ENCODE peak calls at places on chromosomes 4 and X, in ten cellular contexts. B, Q, Y, E, W, V, T, X, Z and L are unnamed samples. For H3K36me3, the result is how much of the 10 kb centered on the place peaks cover.

GRCh38 chrX:100980608-100981497 is 11.3 kb downstream of the ARL13A start:
- DNase-seq in B (peak), Q (no peak), Y (no peak), E (no peak), W (no peak), V (peak), T (no peak), X (no peak), Z (no peak), L (no peak)

GRCh38 chrX:49840679-49841078 is 11.6 kb downstream of the PAGE4 start:
- DNase-seq in B (no peak), Q (no peak), Y (peak), E (no peak), W (peak), V (peak), T (peak), X (peak), Z (peak), L (peak)

GRCh38 chrX:19535481-19535880 is 20.2 kb upstream of the MAP3K15 start:
- DNase-seq in B (no peak), Q (no peak), Y (no peak), E (no peak), W (no peak), V (no peak), T (no peak), X (no peak), Z (no peak), L (no peak)

GRCh38 chrX:118459494-118459893 is 36.1 kb upstream of the DOCK11 start:
- DNase-seq in B (no peak), Q (no peak), Y (peak), E (no peak), W (no peak), V (peak), T (peak), X (no peak), Z (no peak), L (no peak)

GRCh38 chr4:31045724-31046318 is 325.7 kb downstream of the PCDH7 start:
- DNase-seq in B (no peak), Q (no peak), Y (no peak), E (no peak), W (no peak), V (peak), T (no peak), X (no peak), Z (no peak), L (no peak)

GRCh38 chr4:32133141-32133540 is 1413.0 kb downstream of the PCDH7 start:
- DNase-seq in B (no peak), Q (no peak), Y (no peak), E (no peak), W (no peak), V (no peak), T (no peak), X (no peak), Z (no peak), L (no peak)

GRCh38 chrX:153968754-153969124 is 2.9 kb downstream of the HCFC1 start:
- DNase-seq in B (no peak), Q (no peak), Y (no peak), E (no peak), W (no peak), V (peak), T (no peak), X (no peak), Z (no peak), L (peak)

GRCh38 chrX:17788439-17788838 is 51.1 kb downstream of the SCML1 start:
- DNase-seq in B (no peak), Q (no peak), Y (no peak), E (peak), W (peak), V (peak), T (no peak), X (peak), Z (peak), L (no peak)

GRCh38 chrX:131792356-131792749 is 230.7 kb upstream of the STK26 start:
- DNase-seq in B (no peak), Q (no peak), Y (peak), E (no peak), W (peak), V (peak), T (peak), X (no peak), Z (peak), L (peak)

GRCh38 chr4:84803121-84803520 is 163.4 kb downstream of the WDFY3 start:
- DNase-seq in B (no peak), Q (no peak), Y (no peak), E (no peak), W (no peak), V (no peak), T (no peak), X (no peak), Z (no peak), L (no peak)

GRCh38 chrX:125895518-125895917 is 270.6 kb downstream of the DCAF12L2 start:
- DNase-seq in B (no peak), Q (no peak), Y (no peak), E (no peak), W (no peak), V (no peak), T (no peak), X (no peak), Z (no peak), L (no peak)

GRCh38 chr4:128068927-128069326 is 7.8 kb downstream of the LARP1B start:
- DNase-seq in B (no peak), Q (no peak), Y (no peak), E (no peak), W (no peak), V (peak), T (no peak), X (no peak), Z (no peak), L (no peak)

GRCh38 chr4:82561745-82562552 is at the start of gene TMEM150C:
- DNase-seq in B (no peak), Q (peak), Y (no peak), E (no peak), W (peak), V (peak), T (no peak), X (no peak), Z (no peak), L (no peak)

GRCh38 chrX:72026341-72027023 is 105.2 kb downstream of the RTL5 start:
- DNase-seq in B (no peak), Q (no peak), Y (no peak), E (no peak), W (peak), V (peak), T (no peak), X (no peak), Z (no peak), L (no peak)

GRCh38 chrX:13223868-13224555 is 95.8 kb downstream of the ATXN3L start:
- DNase-seq in B (no peak), Q (no peak), Y (no peak), E (no peak), W (peak), V (peak), T (peak), X (no peak), Z (no peak), L (no peak)

GRCh38 chrX:67614414-67614813 is 70.6 kb downstream of the AR start:
- DNase-seq in B (no peak), Q (no peak), Y (no peak), E (no peak), W (no peak), V (peak), T (no peak), X (no peak), Z (no peak), L (no peak)

GRCh38 chr4:114494257-114494803 is 104.3 kb upstream of the UGT8 start:
- DNase-seq in B (no peak), Q (no peak), Y (no peak), E (no peak), W (no peak), V (no peak), T (no peak), X (no peak), Z (no peak), L (no peak)

GRCh38 chrX:78330068-78330467 is 2.7 kb upstream of the CYSLTR1 start:
- DNase-seq in B (no peak), Q (no peak), Y (no peak), E (no peak), W (no peak), V (no peak), T (no peak), X (no peak), Z (no peak), L (no peak)

GRCh38 chrX:17046478-17047097 is 100.1 kb downstream of the REPS2 start:
- DNase-seq in B (peak), Q (no peak), Y (peak), E (peak), W (peak), V (peak), T (peak), X (peak), Z (peak), L (no peak)

GRCh38 chr4:143455211-143455610 is 58.3 kb upstream of the SMARCA5 start:
- DNase-seq in B (no peak), Q (no peak), Y (no peak), E (no peak), W (no peak), V (peak), T (no peak), X (no peak), Z (no peak), L (no peak)

GRCh38 chr4:138659640-138660325 is 355.8 kb upstream of the NOCT start:
- DNase-seq in B (no peak), Q (no peak), Y (no peak), E (no peak), W (no peak), V (peak), T (no peak), X (peak), Z (no peak), L (no peak)

GRCh38 chrX:40085086-40085551 is 12.6 kb downstream of the BCOR start:
- DNase-seq in B (no peak), Q (no peak), Y (no peak), E (no peak), W (no peak), V (peak), T (no peak), X (no peak), Z (no peak), L (no peak)

GRCh38 chr4:70778888-70779422 is 57.2 kb downstream of the RUFY3 start:
- DNase-seq in B (no peak), Q (no peak), Y (no peak), E (no peak), W (no peak), V (peak), T (no peak), X (no peak), Z (peak), L (no peak)

GRCh38 chr4:9143421-9144080 is 26.7 kb upstream of the FAM90A26 start:
- DNase-seq in B (no peak), Q (no peak), Y (no peak), E (no peak), W (peak), V (no peak), T (no peak), X (no peak), Z (no peak), L (no peak)

GRCh38 chr4:13641084-13641483 is 13.6 kb upstream of the BOD1L1 start:
- DNase-seq in B (no peak), Q (no peak), Y (no peak), E (no peak), W (no peak), V (no peak), T (no peak), X (no peak), Z (no peak), L (no peak)

GRCh38 chrX:106987488-106987887 is 12.5 kb downstream of the MORC4 start:
- DNase-seq in B (no peak), Q (no peak), Y (no peak), E (no peak), W (no peak), V (no peak), T (no peak), X (no peak), Z (no peak), L (no peak)

GRCh38 chrX:1102786-1103185 is 109.7 kb downstream of the CRLF2 start:
- DNase-seq in B (peak), Q (no peak), Y (no peak), E (no peak), W (no peak), V (no peak), T (no peak), X (no peak), Z (no peak), L (no peak)

GRCh38 chrX:6748595-6748994 is 213.7 kb upstream of the VCX3A start:
- DNase-seq in B (no peak), Q (no peak), Y (no peak), E (no peak), W (no peak), V (no peak), T (no peak), X (no peak), Z (no peak), L (no peak)

GRCh38 chr4:89682808-89683207 is 154.2 kb downstream of the SNCA start:
- DNase-seq in B (no peak), Q (no peak), Y (no peak), E (no peak), W (no peak), V (no peak), T (no peak), X (no peak), Z (no peak), L (no peak)

DNA sequence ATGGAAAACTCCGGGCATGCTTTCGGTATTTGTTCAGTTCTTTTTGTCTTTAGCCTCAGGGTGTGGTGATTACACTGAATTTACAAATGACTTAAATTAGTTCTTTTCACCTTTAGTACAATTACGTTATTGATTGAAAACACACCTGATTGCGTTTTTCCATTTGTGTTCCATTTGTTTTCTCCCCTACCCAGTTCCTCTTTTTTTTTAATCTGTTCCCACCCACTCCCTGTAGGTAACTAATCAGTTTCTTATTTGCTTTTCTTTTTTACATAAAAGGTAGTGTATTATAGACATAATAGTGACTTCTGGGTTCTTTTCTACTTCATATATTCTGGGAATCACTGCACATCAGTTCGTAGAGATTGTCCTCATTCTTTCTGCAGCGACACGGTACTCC is 53.4 kb downstream of the TNIP2 start:
- DNase-seq in B (no peak), Q (no peak), Y (no peak), E (no peak), W (no peak), V (no peak), T (no peak), X (no peak), Z (no peak), L (no peak)
- H3K36me3 ChIP-seq in B (half or more), Q (half or more), Y (under half), E (half or more), W (under half), V (under half), T (under half), X (half or more), Z (under half), L (half or more)

DNA sequence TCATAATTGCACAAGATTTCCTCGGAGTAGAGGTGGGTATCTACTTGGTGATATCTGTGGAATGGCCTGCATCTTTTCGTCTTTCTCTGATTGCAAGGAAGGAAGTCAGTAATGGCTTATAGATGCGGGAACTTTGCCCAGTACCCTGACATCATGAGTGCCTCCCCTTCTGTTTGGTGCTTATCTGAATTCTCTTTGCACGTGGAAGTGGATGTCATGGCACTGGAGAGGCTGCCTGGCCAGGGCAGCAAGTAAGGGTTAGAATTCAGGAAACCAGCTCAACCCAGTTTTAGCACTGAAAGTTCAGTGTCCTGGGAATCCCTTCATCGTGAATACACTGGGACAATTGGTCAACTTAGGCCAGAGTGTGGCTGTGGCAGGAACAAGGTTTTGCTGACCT is 83.5 kb upstream of the RAPGEF2 start:
- DNase-seq in B (no peak), Q (no peak), Y (no peak), E (no peak), W (no peak), V (no peak), T (no peak), X (no peak), Z (no peak), L (no peak)
- H3K36me3 ChIP-seq in B (under half), Q (under half), Y (under half), E (under half), W (under half), V (under half), T (under half), X (under half), Z (under half), L (under half)

DNA sequence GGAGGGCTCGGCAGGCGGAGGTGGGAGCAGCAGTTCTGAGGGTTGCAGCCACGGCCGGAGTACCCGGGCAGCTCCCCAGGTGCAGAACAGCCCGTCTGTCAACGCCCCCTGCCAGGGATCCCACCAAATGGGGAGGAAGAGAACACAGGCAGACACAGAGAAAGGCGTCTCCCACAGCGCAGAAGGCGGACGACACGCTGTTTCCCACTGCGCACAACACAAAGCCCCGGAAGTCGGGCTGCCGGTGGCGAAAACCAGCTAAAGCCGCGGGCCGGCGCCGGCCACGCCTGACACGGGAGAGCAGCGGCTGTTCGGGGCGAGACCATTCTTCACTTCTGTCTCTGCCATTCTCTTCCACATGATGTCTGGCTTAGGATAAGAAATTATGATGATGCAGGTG is 31.6 kb downstream of the CTBP1 start:
- DNase-seq in B (no peak), Q (no peak), Y (no peak), E (no peak), W (no peak), V (no peak), T (no peak), X (no peak), Z (no peak), L (no peak)
- H3K36me3 ChIP-seq in B (half or more), Q (half or more), Y (under half), E (half or more), W (under half), V (under half), T (under half), X (half or more), Z (under half), L (under half)

GRCh38 chr4:76199664-76200211 is 13.9 kb downstream of the SCARB2 start:
- DNase-seq in B (no peak), Q (peak), Y (peak), E (no peak), W (peak), V (peak), T (peak), X (no peak), Z (no peak), L (no peak)

GRCh38 chr4:76198411-76199237 is 15.0 kb downstream of the SCARB2 start:
- DNase-seq in B (peak), Q (peak), Y (peak), E (peak), W (peak), V (peak), T (no peak), X (no peak), Z (peak), L (no peak)

GRCh38 chr4:76195326-76195725 is 18.3 kb downstream of the SCARB2 start:
- DNase-seq in B (no peak), Q (peak), Y (no peak), E (no peak), W (no peak), V (peak), T (no peak), X (no peak), Z (no peak), L (no peak)

GRCh38 chr4:76197971-76198410 is 15.6 kb downstream of the SCARB2 start:
- DNase-seq in B (no peak), Q (peak), Y (no peak), E (no peak), W (no peak), V (peak), T (no peak), X (no peak), Z (peak), L (no peak)

GRCh38 chr4:76197001-76197743 is 16.5 kb downstream of the SCARB2 start:
- DNase-seq in B (no peak), Q (peak), Y (no peak), E (no peak), W (no peak), V (peak), T (no peak), X (no peak), Z (no peak), L (no peak)
- H3K36me3 ChIP-seq in B (under half), Q (under half), Y (under half), E (under half), W (under half), V (under half), T (under half), X (under half), Z (under half), L (under half)